ENCODE peak calls at places on chromosomes 5 and 9, in five cellular contexts. Y is K562, T is GM12878, D is HepG2, O is upper lobe of left lung. H is an unnamed sample.

GRCh38 chr9:105054488-105054887 is 126.5 kb upstream of the ABCA1 start:
- ATAC-seq in Y (no peak), T (no peak), D (peak), O (peak), H (peak)

GRCh38 chr9:108546223-108546622 is 309.6 kb downstream of the ACTL7B start:
- ATAC-seq in Y (no peak), T (no peak), D (no peak), O (no peak), H (no peak)

GRCh38 chr5:168874713-168875380 is 295.7 kb upstream of the PANK3 start:
- ATAC-seq in Y (peak), T (no peak), D (no peak), O (no peak), H (no peak)

GRCh38 chr5:131393498-131393968 is 129.7 kb downstream of the CDC42SE2 start:
- ATAC-seq in Y (no peak), T (peak), D (peak), O (no peak), H (no peak)

GRCh38 chr5:179113945-179114641 is 53.9 kb downstream of the ZNF354C start:
- ATAC-seq in Y (no peak), T (no peak), D (no peak), O (no peak), H (no peak)

GRCh38 chr9:80804873-80805272 is 884.5 kb downstream of the TLE1 start:
- ATAC-seq in Y (no peak), T (no peak), D (no peak), O (no peak), H (no peak)

GRCh38 chr9:75588808-75589207 is 301.7 kb upstream of the PCSK5 start:
- ATAC-seq in Y (no peak), T (peak), D (no peak), O (no peak), H (no peak)

GRCh38 chr5:173495225-173495904 is 121.1 kb downstream of the BOD1 start:
- ATAC-seq in Y (no peak), T (no peak), D (no peak), O (no peak), H (no peak)

GRCh38 chr5:197892-198489 is 6.7 kb downstream of the LRRC14B start:
- ATAC-seq in Y (peak), T (no peak), D (no peak), O (no peak), H (no peak)

GRCh38 chr9:76699966-76700365 is 64.3 kb upstream of the PCA3 start:
- ATAC-seq in Y (no peak), T (no peak), D (no peak), O (peak), H (no peak)

GRCh38 chr9:136507992-136508375 is 25.1 kb upstream of the SEC16A start:
- ATAC-seq in Y (no peak), T (no peak), D (no peak), O (no peak), H (no peak)

GRCh38 chr5:99045864-99046263 is 117.1 kb upstream of the CHD1 start:
- ATAC-seq in Y (no peak), T (no peak), D (no peak), O (no peak), H (no peak)

GRCh38 chr5:5523066-5523505 is 100.6 kb downstream of the ICE1 start:
- ATAC-seq in Y (peak), T (peak), D (no peak), O (no peak), H (no peak)

GRCh38 chr9:127753556-127753955 is 18.5 kb upstream of the TOR2A start:
- ATAC-seq in Y (no peak), T (no peak), D (no peak), O (no peak), H (no peak)

GRCh38 chr5:86623785-86624483 is 6.2 kb downstream of the COX7C start:
- ATAC-seq in Y (peak), T (peak), D (peak), O (no peak), H (no peak)

GRCh38 chr5:134463991-134464760 is 52.5 kb upstream of the CDKN2AIPNL start:
- ATAC-seq in Y (no peak), T (no peak), D (no peak), O (no peak), H (no peak)

GRCh38 chr9:34646211-34647083 is at the start of gene GALT:
- ATAC-seq in Y (peak), T (peak), D (peak), O (peak), H (peak)

GRCh38 chr5:149441194-149441753 is 62.2 kb upstream of the IL17B start:
- ATAC-seq in Y (no peak), T (no peak), D (no peak), O (no peak), H (no peak)

GRCh38 chr5:137566780-137567179 is 67.7 kb upstream of the SPOCK1 start:
- ATAC-seq in Y (no peak), T (no peak), D (no peak), O (no peak), H (no peak)

GRCh38 chr9:116318463-116319271 is 165.1 kb downstream of the PAPPA start:
- ATAC-seq in Y (no peak), T (no peak), D (no peak), O (peak), H (peak)

GRCh38 chr9:123321874-123322770 is 33.9 kb upstream of the CRB2 start:
- ATAC-seq in Y (no peak), T (peak), D (no peak), O (no peak), H (no peak)

GRCh38 chr5:86881493-86882090 is 263.9 kb downstream of the COX7C start:
- ATAC-seq in Y (no peak), T (no peak), D (no peak), O (no peak), H (no peak)

GRCh38 chr5:41527201-41527779 is 16.9 kb upstream of the PLCXD3 start:
- ATAC-seq in Y (no peak), T (no peak), D (no peak), O (peak), H (no peak)

DNA sequence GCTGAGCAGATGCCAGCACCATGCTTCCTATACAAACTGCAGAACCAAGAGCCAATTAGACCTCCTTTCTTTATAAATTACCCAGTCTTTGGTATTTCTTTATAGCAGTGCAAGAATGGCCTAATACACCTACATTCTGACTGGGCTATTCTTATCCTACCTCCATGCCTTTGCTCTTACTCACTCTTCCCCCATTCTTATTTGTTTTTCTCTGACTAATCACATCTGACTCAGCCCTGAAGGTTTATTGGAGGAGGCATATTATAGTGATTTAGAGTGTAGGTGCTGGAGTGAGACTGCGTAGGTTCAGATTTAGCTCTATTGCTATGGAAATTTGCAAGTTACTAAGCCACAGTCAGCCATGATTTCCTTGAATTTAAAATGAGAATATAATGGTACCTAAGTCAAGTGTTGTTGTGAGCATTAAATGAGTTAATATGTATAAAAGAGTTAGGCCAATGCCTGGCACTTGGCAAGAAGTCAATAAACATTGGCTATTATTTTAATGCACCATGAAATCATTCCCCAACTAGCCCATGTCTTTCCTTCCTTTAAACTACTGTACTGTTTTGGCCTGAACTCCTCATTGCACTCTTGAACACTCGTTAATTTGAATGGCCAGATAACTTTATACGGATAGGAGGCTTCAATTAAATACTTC is 531.2 kb upstream of the ZNF608 start:
- ATAC-seq in Y (no peak), T (no peak), D (no peak), O (no peak), H (no peak)
- TF ChIP-seq POLR2AphosphoS5 in Y (no peak), T (no peak), D (no peak), O (no peak), H (no peak)

DNA sequence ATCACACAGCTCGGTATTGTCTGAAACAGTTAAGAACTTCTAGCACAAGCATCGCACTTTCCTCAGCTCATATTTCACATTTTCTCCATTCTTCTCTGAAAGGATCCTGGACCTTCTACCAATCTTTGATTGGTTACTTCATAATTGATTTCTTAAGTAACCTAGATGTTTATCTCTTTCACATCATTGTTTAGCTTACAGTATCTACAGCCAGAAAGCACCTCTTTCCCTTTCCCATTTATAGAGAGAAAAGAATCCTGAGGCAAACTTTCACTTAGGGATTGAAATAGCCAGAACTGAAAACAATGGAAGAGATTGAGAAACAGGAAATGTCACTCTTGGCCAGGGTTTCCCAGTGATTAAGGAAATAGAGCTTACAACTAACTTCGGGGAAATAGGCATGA is 2.5 kb downstream of the IL33 start:
- ATAC-seq in Y (no peak), T (no peak), D (no peak), O (peak), H (peak)
- H3K4me3 ChIP-seq in Y (no peak), T (no peak), D (no peak), O (no peak), H (peak)

DNA sequence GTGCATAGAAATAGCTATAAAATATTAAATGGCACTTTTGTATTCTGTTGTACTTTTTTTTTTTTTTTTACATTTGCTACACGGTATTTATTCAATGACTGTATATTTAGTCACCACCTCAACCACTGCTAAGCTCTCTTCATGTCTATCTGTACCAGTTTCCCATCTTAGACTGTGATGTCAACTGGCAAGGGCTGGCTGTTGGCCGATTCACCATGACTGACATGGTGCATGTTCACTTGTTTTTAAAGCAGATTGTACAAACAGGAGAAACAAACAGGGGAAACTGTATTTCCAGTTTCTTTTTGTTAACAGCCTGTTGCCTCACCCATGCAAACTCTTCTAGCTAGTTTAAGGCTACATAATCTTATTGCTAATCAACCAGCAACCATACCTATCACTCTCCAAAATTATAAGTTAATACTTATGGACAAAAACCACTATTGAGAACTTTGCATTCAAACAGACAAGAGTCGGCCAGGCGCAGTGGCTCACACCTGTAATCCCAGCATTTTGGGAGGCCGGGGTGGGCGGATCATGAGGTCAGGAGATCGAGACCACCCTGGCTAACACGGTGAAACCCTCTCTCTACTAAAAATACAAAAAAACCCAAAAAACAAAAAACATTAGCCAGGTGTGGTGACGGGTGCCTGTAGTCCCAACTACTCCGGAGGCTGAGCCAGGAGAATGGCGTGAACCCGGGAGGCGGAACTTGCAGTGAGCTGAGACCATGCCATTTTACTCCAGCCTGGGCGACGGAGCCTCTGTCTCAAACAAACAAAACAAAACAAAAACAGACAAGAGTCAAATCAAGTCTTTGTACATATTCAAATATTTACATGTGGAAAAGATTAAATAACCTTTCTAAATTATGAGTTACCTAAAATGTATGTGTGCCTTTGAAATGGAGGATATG is 13.2 kb downstream of the ZFAND5 start:
- ATAC-seq in Y (no peak), T (peak), D (peak), O (no peak), H (no peak)
- TF ChIP-seq POLR2A in Y (no peak), T (no peak), D (no peak), O (no peak), H (no peak)

GRCh38 chr5:59123595-59124561 is 541.0 kb downstream of the RAB3C start:
- ATAC-seq in Y (no peak), T (peak), D (no peak), O (no peak), H (no peak)
- TF ChIP-seq POLR2AphosphoS5 in Y (no peak), T (no peak), D (no peak), O (no peak), H (no peak)

GRCh38 chr5:59099995-59100345 is 517.1 kb downstream of the RAB3C start:
- ATAC-seq in Y (no peak), T (no peak), D (no peak), O (no peak), H (no peak)
- H3K4me3 ChIP-seq in Y (no peak), T (no peak), D (no peak), O (no peak), H (no peak)

GRCh38 chr5:34510002-34510401 is 146.1 kb upstream of the RAI14 start:
- ATAC-seq in Y (no peak), T (no peak), D (no peak), O (no peak), H (no peak)

GRCh38 chr5:34511915-34512314 is 144.2 kb upstream of the RAI14 start:
- ATAC-seq in Y (no peak), T (no peak), D (peak), O (peak), H (peak)

GRCh38 chr5:34511063-34511462 is 145.1 kb upstream of the RAI14 start:
- ATAC-seq in Y (no peak), T (no peak), D (no peak), O (no peak), H (no peak)

GRCh38 chr5:34509392-34509791 is 146.7 kb upstream of the RAI14 start:
- ATAC-seq in Y (no peak), T (no peak), D (no peak), O (no peak), H (no peak)

DNA sequence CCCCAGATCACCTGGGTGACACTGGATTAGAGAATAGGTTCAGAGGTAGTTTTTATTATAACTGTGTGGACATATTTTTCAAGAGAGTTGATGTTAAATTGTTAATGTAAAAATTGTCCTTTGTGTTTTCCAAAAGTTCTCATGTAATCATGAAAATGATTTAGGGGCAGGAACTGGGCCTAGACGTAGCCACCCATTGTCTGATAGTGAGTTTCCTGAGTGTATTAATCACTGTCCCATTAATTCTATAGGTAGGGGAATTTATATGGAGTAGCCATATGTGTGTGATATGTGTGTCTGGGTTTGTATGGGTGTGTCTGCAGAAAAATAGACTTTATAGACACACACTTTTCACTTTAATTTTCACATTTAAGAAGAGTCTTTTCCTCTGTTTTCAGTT is 144.6 kb upstream of the RAI14 start:
- ATAC-seq in Y (no peak), T (no peak), D (no peak), O (no peak), H (no peak)
- TF ChIP-seq POLR2A in Y (no peak), T (no peak), D (no peak), O (no peak), H (no peak)

H was measured in gastroesophageal sphincter.